ENCODE peak calls at places on chromosomes 3 and 15, in seven cellular contexts. L, O, M, D, N, T and X are unnamed samples.

GRCh38 chr3:22175899-22176298 is 424.9 kb upstream of the ZNF385D start:
- DNase-seq in O (no peak), T (no peak), D (peak), N (no peak), L (no peak), M (no peak), X (no peak)

GRCh38 chr3:11919390-11919789 is 72.7 kb upstream of the TAMM41 start:
- DNase-seq in T (no peak), O (no peak), D (no peak), L (peak), M (no peak), N (no peak), X (no peak)

GRCh38 chr3:67683522-67683921 is 29.1 kb upstream of the SUCLG2 start:
- DNase-seq in T (no peak), D (no peak), M (no peak), L (no peak), N (no peak), O (no peak), X (no peak)

GRCh38 chr15:73858062-73858461 is 15.3 kb upstream of the TBC1D21 start:
- DNase-seq in L (peak), N (no peak), M (peak), T (no peak), O (no peak), D (no peak), X (no peak)

GRCh38 chr3:182067423-182067822 is 355.7 kb downstream of the SOX2 start:
- DNase-seq in N (no peak), M (no peak), T (no peak), O (no peak), D (no peak), L (no peak), X (no peak)

GRCh38 chr3:16290007-16290826 is 25.2 kb downstream of the OXNAD1 start:
- DNase-seq in T (peak), M (peak), D (peak), N (no peak), L (peak), O (peak), X (no peak)

GRCh38 chr3:32310918-32311839 is 72.7 kb downstream of the CMTM8 start:
- DNase-seq in L (no peak), T (no peak), D (no peak), M (no peak), N (no peak), O (peak), X (no peak)

GRCh38 chr3:58835075-58835474 is 168.5 kb upstream of the FAM3D start:
- DNase-seq in N (no peak), L (no peak), D (no peak), T (no peak), O (no peak), M (no peak), X (no peak)

GRCh38 chr3:152421162-152421561 is 152.4 kb downstream of the MBNL1 start:
- DNase-seq in M (no peak), T (no peak), O (no peak), N (no peak), D (no peak), L (no peak), X (no peak)

GRCh38 chr3:52137311-52137710 is 16.9 kb downstream of the POC1A start:
- DNase-seq in N (no peak), D (no peak), T (no peak), L (no peak), O (no peak), M (no peak), X (no peak)

GRCh38 chr3:99534951-99535704 is 103.3 kb upstream of the COL8A1 start:
- DNase-seq in N (no peak), T (no peak), O (no peak), D (no peak), M (no peak), L (no peak), X (no peak)

GRCh38 chr15:98901438-98901837 is 106.2 kb downstream of the PGPEP1L start:
- DNase-seq in D (no peak), T (no peak), O (no peak), L (no peak), M (no peak), N (no peak), X (no peak)

GRCh38 chr3:168062679-168063078 is 33.0 kb downstream of the GOLIM4 start:
- DNase-seq in O (no peak), N (no peak), M (no peak), T (no peak), D (no peak), L (no peak), X (no peak)

GRCh38 chr3:69999191-70000027 is at the start of gene SAMMSON:
- DNase-seq in M (peak), D (no peak), N (peak), O (no peak), L (no peak), T (no peak), X (no peak)

GRCh38 chr3:186540444-186541226 is 3.5 kb downstream of the CRYGS start:
- DNase-seq in N (peak), O (peak), D (peak), M (peak), L (peak), T (peak), X (peak)

GRCh38 chr3:17581421-17582080 is 160.9 kb downstream of the TBC1D5 start:
- DNase-seq in D (no peak), M (no peak), L (no peak), O (no peak), T (no peak), N (no peak), X (no peak)

GRCh38 chr15:23877502-23878412 is 190.7 kb upstream of the NDN start:
- DNase-seq in L (peak), T (peak), D (peak), N (peak), O (peak), M (peak), X (no peak)

GRCh38 chr3:118144919-118145318 is 889.7 kb downstream of the IGSF11 start:
- DNase-seq in T (no peak), D (no peak), L (no peak), O (no peak), N (no peak), M (no peak), X (no peak)

GRCh38 chr3:46549408-46549904 is 16.6 kb downstream of the LRRC2 start:
- DNase-seq in D (no peak), N (no peak), O (no peak), L (no peak), T (no peak), M (peak), X (no peak)

GRCh38 chr15:73787621-73788020 is 34.5 kb upstream of the INSYN1 start:
- DNase-seq in T (no peak), O (no peak), N (no peak), D (no peak), L (no peak), M (no peak), X (no peak)

GRCh38 chr3:147655236-147655635 is 246.1 kb downstream of the ZIC1 start:
- DNase-seq in T (no peak), N (no peak), D (no peak), O (no peak), M (no peak), L (no peak), X (no peak)

GRCh38 chr15:74184582-74185091 is 11.1 kb downstream of the ISLR start:
- DNase-seq in O (no peak), T (no peak), M (no peak), D (no peak), N (no peak), L (no peak), X (no peak)

GRCh38 chr15:57312006-57312322 is 64.3 kb upstream of the CGNL1 start:
- DNase-seq in T (no peak), O (no peak), N (no peak), L (no peak), D (no peak), M (no peak), X (no peak)

GRCh38 chr3:100245932-100246331 is 14.9 kb upstream of the TBC1D23 start:
- DNase-seq in T (no peak), M (no peak), L (no peak), O (no peak), D (no peak), N (no peak), X (no peak)

DNA sequence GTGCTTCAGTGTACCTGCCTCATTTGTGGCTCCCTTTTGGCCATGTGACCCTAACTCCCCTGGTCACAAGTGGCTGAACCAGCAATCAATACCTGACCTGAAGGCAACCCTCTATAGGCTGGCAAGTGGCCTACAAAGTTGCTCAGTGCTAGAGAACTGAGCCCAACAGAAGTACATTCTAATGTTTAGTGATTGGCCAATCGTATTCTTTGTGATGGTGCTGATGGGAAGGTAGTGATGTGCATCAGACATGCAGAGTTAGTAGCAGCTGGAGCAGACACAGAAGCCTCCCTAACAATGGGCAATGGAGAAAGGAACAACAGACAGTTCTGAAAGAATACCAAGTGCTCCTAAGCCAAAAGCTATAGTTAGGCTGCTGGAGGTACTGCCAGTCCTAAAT is 10.4 kb upstream of the ATOSA start:
- DNase-seq in N (no peak), L (no peak), T (no peak), D (no peak), M (no peak), O (no peak), X (no peak)
- TF ChIP-seq EP300 in N (no peak), L (no peak), T (no peak), D (no peak), M (no peak), O (no peak), X (no peak)

GRCh38 chr3:102905826-102906225 is 471.0 kb downstream of the ZPLD1 start:
- DNase-seq in M (no peak), N (no peak), O (no peak), D (no peak), L (no peak), T (no peak), X (no peak)
- TF ChIP-seq EP300 in M (no peak), N (no peak), O (no peak), D (no peak), L (no peak), T (no peak), X (no peak)

DNA sequence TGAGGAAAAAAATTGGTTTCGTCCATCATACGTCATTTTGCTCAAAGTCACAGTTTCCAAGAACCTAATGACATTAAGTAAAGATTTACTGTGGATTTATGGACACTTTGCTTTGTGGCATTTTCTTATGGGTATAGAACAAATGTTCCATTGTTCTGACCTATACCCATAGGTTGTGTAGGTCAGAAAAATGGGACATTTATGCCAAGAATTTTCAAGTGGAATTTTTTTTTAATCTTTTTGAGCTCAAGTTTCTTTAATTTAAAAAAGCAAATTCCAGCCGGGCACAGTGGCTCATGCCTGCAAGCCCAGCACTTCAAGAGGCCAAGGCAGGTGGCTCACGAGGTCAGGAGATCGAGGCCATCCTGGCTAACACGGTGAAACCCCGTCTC is 187.5 kb upstream of the TPM1 start:
- DNase-seq in O (peak), M (no peak), L (no peak), T (no peak), N (no peak), D (no peak), X (no peak)
- TF ChIP-seq EP300 in O (no peak), M (no peak), L (no peak), T (no peak), N (no peak), D (no peak), X (no peak)

GRCh38 chr15:70318996-70319465 is 221.3 kb upstream of the TLE3 start:
- DNase-seq in L (no peak), N (no peak), T (no peak), D (no peak), O (no peak), M (no peak), X (peak)
- TF ChIP-seq EP300 in L (no peak), N (no peak), T (no peak), D (peak), O (no peak), M (no peak), X (peak)

DNA sequence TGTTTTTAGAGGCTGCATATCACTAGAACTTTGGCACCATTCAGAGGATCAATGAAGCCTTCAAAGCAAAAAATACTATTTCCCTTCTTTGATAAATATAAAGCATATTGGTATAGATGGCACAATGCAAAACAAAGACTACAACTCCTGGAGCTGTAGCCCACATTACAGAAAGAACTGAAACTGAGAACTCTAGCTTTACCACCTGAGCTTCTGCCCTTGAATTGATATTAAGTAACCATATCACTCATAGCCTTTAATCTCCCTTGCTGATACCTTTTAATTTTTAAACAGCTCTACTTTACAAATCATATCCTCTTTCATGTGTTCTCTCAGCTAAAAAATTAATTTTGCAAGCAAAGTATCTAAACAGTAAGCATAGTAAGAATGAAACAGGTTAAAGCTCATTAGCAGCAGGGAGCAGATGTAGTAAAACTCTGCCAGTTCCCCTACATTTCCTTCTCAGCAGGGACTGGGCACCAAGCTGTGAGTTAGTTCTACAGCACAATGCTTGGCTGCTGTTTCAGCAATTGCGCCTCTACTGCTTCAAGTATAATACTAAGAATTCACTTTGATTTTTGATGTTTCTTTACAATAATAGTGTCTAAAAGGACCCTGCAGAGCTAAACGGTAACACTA is 97.9 kb upstream of the NANOGP8 start:
- DNase-seq in T (no peak), L (no peak), M (no peak), N (no peak), D (no peak), O (no peak), X (no peak)
- TF ChIP-seq EP300 in T (no peak), L (no peak), M (no peak), N (no peak), D (no peak), O (no peak), X (no peak)